ENCODE peak calls at places on chromosomes 16 and 17, in five cellular contexts. A, T, M, C and K are unnamed samples.

GRCh38 chr17:49825645-49826044 is 22.2 kb downstream of the TAC4 start:
- DNase-seq in C (no peak), T (no peak), M (no peak), A (no peak), K (no peak)

GRCh38 chr16:22323173-22323997 is 26.2 kb downstream of the POLR3E start:
- DNase-seq in M (no peak), C (no peak), A (no peak), T (no peak), K (no peak)

GRCh38 chr17:38898812-38899348 is 26.5 kb upstream of the LASP1NB start:
- DNase-seq in M (no peak), A (no peak), C (peak), T (no peak), K (no peak)

GRCh38 chr17:19737305-19738072 is 10.6 kb downstream of the ALDH3A1 start:
- DNase-seq in M (no peak), C (no peak), A (no peak), T (no peak), K (no peak)

GRCh38 chr16:21708533-21709115 is 44.9 kb downstream of the OTOA start:
- DNase-seq in M (peak), T (peak), A (peak), C (peak), K (no peak)

GRCh38 chr16:49068224-49068623 is 213.4 kb downstream of the CBLN1 start:
- DNase-seq in A (no peak), M (no peak), T (no peak), C (no peak), K (no peak)

GRCh38 chr17:22267019-22267418 is 574.7 kb downstream of the KCNJ18 start:
- DNase-seq in C (no peak), M (no peak), A (no peak), T (no peak), K (no peak)

GRCh38 chr16:1708768-1709180 is 2.8 kb downstream of the MAPK8IP3 start:
- DNase-seq in M (no peak), C (no peak), T (no peak), A (peak), K (no peak)

GRCh38 chr17:77461277-77462057 is 320.7 kb downstream of the SEC14L1 start:
- DNase-seq in A (no peak), T (no peak), M (no peak), C (no peak), K (no peak)

GRCh38 chr16:89357055-89357454 is 133.3 kb downstream of the ANKRD11 start:
- DNase-seq in C (peak), A (no peak), M (no peak), T (no peak), K (no peak)

GRCh38 chr16:67847064-67847861 is at the start of gene CENPT:
- DNase-seq in M (peak), C (no peak), A (no peak), T (peak), K (no peak)

GRCh38 chr17:18862011-18862410 is 4.1 kb downstream of the PRPSAP2 start:
- DNase-seq in C (no peak), M (no peak), T (no peak), A (no peak), K (no peak)

GRCh38 chr17:74868251-74868907 is 4.4 kb downstream of the FDXR start:
- DNase-seq in M (no peak), A (no peak), C (no peak), T (no peak), K (no peak)

GRCh38 chr16:30875881-30876791 is 17.7 kb downstream of the BCL7C start:
- DNase-seq in A (no peak), C (peak), M (no peak), T (peak), K (no peak)

GRCh38 chr17:41772586-41773189 is 13.8 kb downstream of the JUP start:
- DNase-seq in M (no peak), T (no peak), C (no peak), A (no peak), K (no peak)

GRCh38 chr17:49687878-49688491 is 10.1 kb upstream of the SPOP start:
- DNase-seq in A (no peak), M (peak), T (no peak), C (no peak), K (no peak)

GRCh38 chr17:50322271-50322670 is 23.7 kb upstream of the XYLT2 start:
- DNase-seq in A (no peak), C (no peak), T (no peak), M (no peak), K (no peak)

GRCh38 chr17:50290074-50290702 is 15.9 kb downstream of the TMEM92 start:
- DNase-seq in T (no peak), A (no peak), C (peak), M (peak), K (no peak)

GRCh38 chr17:28500712-28501379 is 5.3 kb upstream of the FOXN1 start:
- DNase-seq in C (no peak), M (no peak), A (no peak), T (no peak), K (no peak)

GRCh38 chr17:42795061-42795460 is 3.4 kb downstream of the COA3 start:
- DNase-seq in A (no peak), C (no peak), M (no peak), T (no peak), K (no peak)

GRCh38 chr17:55496094-55496881 is 15.0 kb downstream of the SMIM36 start:
- DNase-seq in C (no peak), A (no peak), M (peak), T (no peak), K (no peak)

GRCh38 chr16:13845232-13845631 is 74.7 kb upstream of the ERCC4 start:
- DNase-seq in M (no peak), A (no peak), C (no peak), T (no peak), K (no peak)

GRCh38 chr17:5500247-5500803 is 14.0 kb downstream of the MIS12 start:
- DNase-seq in A (no peak), T (no peak), M (peak), C (peak), K (no peak)

GRCh38 chr17:41211845-41212466 is 14.5 kb upstream of the KRTAP9-2 start:
- DNase-seq in T (peak), C (no peak), A (no peak), M (no peak), K (no peak)

GRCh38 chr17:42698736-42699414 is 16.5 kb downstream of the CNTNAP1 start:
- DNase-seq in C (no peak), T (no peak), M (peak), A (no peak), K (no peak)

GRCh38 chr16:49587051-49587450 is 213.4 kb downstream of the C16orf78 start:
- DNase-seq in M (no peak), T (no peak), A (no peak), C (no peak), K (no peak)

GRCh38 chr17:59707971-59708425 is 544 bp downstream of the VMP1 start:
- DNase-seq in M (no peak), A (no peak), T (no peak), C (no peak), K (no peak)

GRCh38 chr16:58516768-58517107 is 1.4 kb downstream of the SETD6 start:
- DNase-seq in M (no peak), A (no peak), T (no peak), C (no peak), K (no peak)

GRCh38 chr17:8225813-8226535 is 15.6 kb upstream of the AURKB start:
- DNase-seq in M (peak), A (no peak), T (peak), C (peak), K (no peak)

GRCh38 chr17:76700290-76700626 is 10.5 kb downstream of the MXRA7 start:
- DNase-seq in M (no peak), C (no peak), A (no peak), T (peak), K (no peak)

GRCh38 chr17:40025991-40026815 is 11.0 kb downstream of the CSF3 start:
- DNase-seq in T (no peak), M (no peak), C (peak), A (no peak), K (no peak)

GRCh38 chr16:31569360-31569717 is 41.6 kb downstream of the AHSP start:
- DNase-seq in C (peak), M (no peak), A (no peak), T (no peak), K (no peak)

GRCh38 chr17:17783825-17784598 is 52.8 kb downstream of the SREBF1 start:
- DNase-seq in C (no peak), A (peak), T (peak), M (no peak), K (no peak)

GRCh38 chr16:31201511-31202401 is 804 bp downstream of the PYCARD start:
- DNase-seq in A (no peak), T (no peak), M (no peak), C (no peak), K (no peak)

GRCh38 chr16:27444015-27444414 is 42.0 kb downstream of the IL21R start:
- DNase-seq in A (no peak), T (no peak), M (no peak), C (no peak), K (no peak)

GRCh38 chr16:55643161-55643970 is 12.4 kb upstream of the SLC6A2 start:
- DNase-seq in M (no peak), T (no peak), C (no peak), A (no peak), K (no peak)

GRCh38 chr17:64390066-64390465 is 594 bp downstream of the PECAM1 start:
- DNase-seq in T (no peak), M (no peak), C (no peak), A (no peak), K (no peak)

GRCh38 chr17:39706921-39707337 is 7.1 kb downstream of the ERBB2 start:
- DNase-seq in C (no peak), T (no peak), M (no peak), A (no peak), K (no peak)